ENCODE peak calls at places on chromosomes 11 and 22, in seven cellular contexts. N is cardiac fibroblast, V is body of pancreas, U is AG04450, S is adrenal gland, T is fibroblast of mammary gland, F is mammary epithelial cell. L is an unnamed sample.

GRCh38 chr22:46865642-46866041 is 103.2 kb downstream of the TBC1D22A start:
- DNase-seq in F (no peak), V (no peak), N (no peak), S (peak; percentile 18), T (no peak), U (no peak), L (no peak)

GRCh38 chr11:955154-956049 is 29.7 kb downstream of the AP2A2 start:
- DNase-seq in F (no peak), V (peak; percentile 60), N (no peak), T (no peak), U (no peak), S (no peak), L (no peak)

GRCh38 chr22:20751185-20751851 is 22.6 kb upstream of the SERPIND1 start:
- DNase-seq in V (no peak), N (peak; percentile 3), U (no peak), T (no peak), S (no peak), F (no peak), L (no peak)

GRCh38 chr22:36258750-36259619 is 6.1 kb downstream of the APOL1 start:
- DNase-seq in V (no peak), S (peak; percentile 54), N (peak; percentile 54), F (no peak), U (no peak), T (peak; percentile 49), L (no peak)

GRCh38 chr11:60984149-60984548 is 12.7 kb downstream of the CD6 start:
- DNase-seq in U (no peak), F (no peak), N (no peak), S (no peak), T (no peak), V (no peak), L (no peak)

GRCh38 chr11:120020981-120021380 is 116.9 kb downstream of the TRIM29 start:
- DNase-seq in V (no peak), T (no peak), S (no peak), F (no peak), U (no peak), N (no peak), L (no peak)

GRCh38 chr11:95897731-95898130 is 26.2 kb downstream of the MTMR2 start:
- DNase-seq in F (no peak), V (no peak), T (peak; percentile 75), U (no peak), N (peak; percentile 72), S (no peak), L (no peak)

GRCh38 chr11:30329150-30329940 is 6.4 kb downstream of the ARL14EP start:
- DNase-seq in F (no peak), V (no peak), S (no peak), T (peak; percentile 9), U (no peak), N (no peak), L (no peak)

GRCh38 chr11:28343304-28344233 is 235.4 kb downstream of the METTL15 start:
- DNase-seq in V (peak; percentile 14), U (peak; percentile 76), N (peak; percentile 88), F (peak; percentile 66), T (peak; percentile 86), S (no peak), L (peak; percentile 77)

GRCh38 chr11:111379500-111380136 is 543 bp upstream of the POU2AF1 start:
- DNase-seq in U (no peak), V (no peak), T (no peak), N (no peak), S (no peak), F (no peak), L (no peak)

GRCh38 chr11:44765676-44766075 is 38.9 kb downstream of the TSPAN18 start:
- DNase-seq in U (no peak), F (no peak), V (no peak), T (no peak), S (no peak), N (no peak), L (no peak)

GRCh38 chr11:128098840-128099239 is 488.5 kb downstream of the ETS1 start:
- DNase-seq in U (no peak), T (no peak), F (no peak), N (no peak), S (no peak), V (no peak), L (no peak)

GRCh38 chr11:132895340-132895739 is 637.0 kb downstream of the OPCML start:
- DNase-seq in F (peak; percentile 86), S (no peak), U (peak; percentile 84), T (no peak), V (no peak), N (peak; percentile 9), L (peak; percentile 4)

GRCh38 chr11:119486016-119486415 is 63.0 kb upstream of the THY1 start:
- DNase-seq in U (no peak), V (no peak), S (no peak), T (no peak), F (no peak), N (no peak), L (no peak)

GRCh38 chr22:26066534-26066933 is 102.7 kb upstream of the SEZ6L start:
- DNase-seq in F (no peak), N (no peak), T (no peak), U (no peak), S (no peak), V (no peak), L (no peak)

GRCh38 chr11:68099474-68100405 is 21.4 kb downstream of the CHKA start:
- DNase-seq in N (no peak), T (no peak), F (no peak), U (no peak), V (peak; percentile 96), S (peak; percentile 88), L (no peak)

GRCh38 chr11:122843281-122844150 is 5.2 kb downstream of the CRTAM start:
- DNase-seq in V (no peak), S (no peak), T (no peak), F (no peak), U (no peak), N (no peak), L (no peak)

DNA sequence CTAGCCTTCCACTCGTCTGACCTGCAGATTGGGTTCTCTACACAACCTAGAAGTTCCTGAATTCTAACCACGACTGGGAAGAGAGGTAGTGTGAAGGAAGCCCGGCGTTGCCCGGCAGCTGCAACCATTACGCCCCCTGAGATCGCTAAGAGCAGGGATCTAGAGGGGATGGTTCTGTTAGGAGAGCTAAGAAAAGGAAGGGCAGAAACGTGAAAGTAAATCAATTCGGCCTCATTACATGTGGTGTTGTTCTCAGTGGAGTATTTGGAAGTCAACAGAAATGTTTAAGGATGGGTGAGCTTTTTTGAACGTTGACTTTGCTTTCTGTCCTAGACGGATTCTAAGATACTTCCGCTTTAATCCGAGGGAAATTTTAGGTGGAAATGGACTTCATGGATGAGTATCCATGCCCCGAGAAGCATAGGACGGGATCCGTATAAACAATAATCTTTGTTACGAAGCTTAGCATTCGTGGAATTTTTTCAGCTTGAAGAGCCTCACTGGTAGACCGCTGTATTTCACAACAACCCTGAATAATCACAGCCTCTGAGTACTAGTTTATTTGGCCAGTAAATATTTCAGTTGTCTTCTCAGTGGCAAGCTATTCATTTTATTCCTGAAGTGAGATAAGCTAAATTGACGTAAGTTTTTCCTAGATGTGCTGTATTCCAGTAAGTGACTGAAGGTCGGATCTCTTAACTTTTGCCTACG is 629 bp downstream of the ATP5MG start:
- DNase-seq in U (peak; percentile 74), N (peak; percentile 90), F (peak; percentile 63), T (peak; percentile 82), V (no peak), S (no peak), L (peak; percentile 53)
- TF ChIP-seq CTCF in U (no peak), N (no peak), F (no peak), T (no peak), V (no peak), S (no peak), L (no peak)

GRCh38 chr11:59761985-59762384 is 6.8 kb downstream of the STX3 start:
- DNase-seq in U (no peak), T (no peak), S (peak; percentile 62), N (no peak), V (no peak), F (no peak), L (no peak)
- TF ChIP-seq CTCF in U (no peak), T (no peak), S (no peak), N (no peak), V (no peak), F (no peak), L (no peak)

DNA sequence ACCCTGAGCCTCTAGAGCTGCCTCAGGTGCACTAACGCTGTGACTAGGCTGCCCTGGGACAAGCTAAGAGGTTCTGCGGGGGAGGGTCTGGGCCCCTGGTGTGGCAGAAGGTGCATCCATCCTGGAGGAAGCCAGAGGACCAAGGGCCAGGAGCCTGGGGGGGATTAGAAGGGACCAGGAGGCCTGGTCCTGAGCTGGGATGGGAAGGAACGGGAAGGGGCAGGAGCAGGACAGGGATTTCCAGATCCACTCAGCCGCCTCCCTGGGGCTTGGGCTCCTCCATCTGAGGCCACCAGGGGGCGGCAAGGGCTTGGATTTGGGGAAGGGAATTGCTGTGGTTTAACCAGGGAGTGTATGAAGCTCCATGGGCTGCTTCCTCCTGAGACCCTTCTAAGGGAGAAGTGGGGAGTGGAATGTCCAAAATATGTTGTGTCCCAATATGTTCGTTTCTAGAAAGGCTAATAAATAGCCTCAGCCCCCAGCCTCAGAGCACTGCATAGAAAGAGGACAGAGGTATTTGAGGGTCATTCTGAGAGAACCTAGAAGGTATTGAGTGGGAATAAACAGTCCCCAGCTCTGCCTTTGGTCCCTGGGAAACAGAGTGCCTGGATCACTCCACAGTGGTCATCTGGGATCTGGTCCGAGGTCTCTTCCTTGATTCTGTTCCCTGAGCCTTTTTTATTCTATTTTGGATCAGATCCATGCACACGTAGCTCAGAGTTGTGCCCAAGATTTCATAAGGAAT is 17.4 kb upstream of the PRAME start:
- DNase-seq in U (no peak), V (peak; percentile 49), F (peak; percentile 11), T (peak; percentile 44), S (peak; percentile 64), N (peak; percentile 54), L (peak; percentile 67)
- TF ChIP-seq CTCF in U (peak; percentile 82), V (peak; percentile 53), F (peak; percentile 78), T (peak; percentile 85), S (peak; percentile 66), N (peak; percentile 96), L (peak; percentile 73)

DNA sequence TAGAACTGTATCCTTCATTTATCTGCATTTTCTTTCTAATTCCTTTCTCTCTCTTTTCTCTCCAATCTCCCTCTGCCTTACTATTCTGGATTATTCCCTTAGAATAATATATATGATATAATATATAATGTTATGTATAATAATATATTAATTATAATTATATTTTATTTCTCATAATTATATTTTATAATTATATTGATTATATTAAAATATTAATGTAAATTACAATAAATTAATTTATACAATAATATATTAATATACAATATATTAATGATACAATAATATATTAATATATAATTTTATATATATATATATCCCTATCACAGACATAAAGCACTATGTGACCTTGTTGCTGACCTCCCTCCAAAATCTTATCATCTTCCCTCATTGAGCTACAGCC is 661.3 kb upstream of the CHORDC1 start:
- DNase-seq in T (no peak), V (no peak), N (no peak), U (no peak), F (no peak), S (no peak), L (no peak)
- TF ChIP-seq CTCF in T (no peak), V (no peak), N (no peak), U (no peak), F (no peak), S (no peak), L (no peak)

L was measured in MCF 10A.